ENCODE peak calls at places on chromosome 21, in ten cellular contexts. One of them, this sample, is unnamed.

GRCh38 chr21:26918318-26919065 is 48.4 kb downstream of the ADAMTS5 start:
- DNase-seq in A549: no peak
- DNase-seq in GM12891: no peak
- DNase-seq in ovary: no peak
- DNase-seq in IMR-90: peak; percentile 89
- DNase-seq in heart left ventricle: no peak
- DNase-seq in uterus: no peak
- DNase-seq in tibial nerve: no peak
- DNase-seq in breast epithelium: no peak
- DNase-seq in vagina: no peak
- DNase-seq in this sample: peak; percentile 5

GRCh38 chr21:15894596-15894995 is 164.8 kb downstream of the USP25 start:
- DNase-seq in A549: no peak
- DNase-seq in GM12891: no peak
- DNase-seq in ovary: no peak
- DNase-seq in IMR-90: peak; percentile 38
- DNase-seq in heart left ventricle: no peak
- DNase-seq in uterus: no peak
- DNase-seq in tibial nerve: no peak
- DNase-seq in breast epithelium: no peak
- DNase-seq in vagina: no peak
- DNase-seq in this sample: no peak

GRCh38 chr21:42460391-42461184 is 35.4 kb downstream of the RSPH1 start:
- DNase-seq in A549: no peak
- DNase-seq in GM12891: no peak
- DNase-seq in ovary: no peak
- DNase-seq in IMR-90: no peak
- DNase-seq in heart left ventricle: no peak
- DNase-seq in uterus: no peak
- DNase-seq in tibial nerve: no peak
- DNase-seq in breast epithelium: peak; percentile 35
- DNase-seq in vagina: no peak
- DNase-seq in this sample: no peak

GRCh38 chr21:16792155-16792554 is 720.7 kb upstream of the CXADR start:
- DNase-seq in A549: no peak
- DNase-seq in GM12891: no peak
- DNase-seq in ovary: no peak
- DNase-seq in IMR-90: no peak
- DNase-seq in heart left ventricle: no peak
- DNase-seq in uterus: no peak
- DNase-seq in tibial nerve: no peak
- DNase-seq in breast epithelium: no peak
- DNase-seq in vagina: no peak
- DNase-seq in this sample: no peak

GRCh38 chr21:46046471-46046870 is 51.4 kb upstream of the COL6A2 start:
- DNase-seq in A549: no peak
- DNase-seq in GM12891: no peak
- DNase-seq in ovary: peak; percentile 19
- DNase-seq in IMR-90: no peak
- DNase-seq in heart left ventricle: no peak
- DNase-seq in uterus: no peak
- DNase-seq in tibial nerve: no peak
- DNase-seq in breast epithelium: no peak
- DNase-seq in vagina: no peak
- DNase-seq in this sample: no peak

GRCh38 chr21:15282666-15283065 is 217.9 kb upstream of the NRIP1 start:
- DNase-seq in A549: no peak
- DNase-seq in GM12891: no peak
- DNase-seq in ovary: no peak
- DNase-seq in IMR-90: no peak
- DNase-seq in heart left ventricle: no peak
- DNase-seq in uterus: no peak
- DNase-seq in tibial nerve: no peak
- DNase-seq in breast epithelium: no peak
- DNase-seq in vagina: no peak
- DNase-seq in this sample: no peak

GRCh38 chr21:16071082-16071481 is 341.3 kb downstream of the USP25 start:
- DNase-seq in A549: no peak
- DNase-seq in GM12891: no peak
- DNase-seq in ovary: peak; percentile 35
- DNase-seq in IMR-90: no peak
- DNase-seq in heart left ventricle: no peak
- DNase-seq in uterus: peak; percentile 47
- DNase-seq in tibial nerve: no peak
- DNase-seq in breast epithelium: no peak
- DNase-seq in vagina: no peak
- DNase-seq in this sample: no peak

GRCh38 chr21:26761174-26761915 is 83.9 kb downstream of the ADAMTS1 start:
- DNase-seq in A549: no peak
- DNase-seq in GM12891: no peak
- DNase-seq in ovary: no peak
- DNase-seq in IMR-90: no peak
- DNase-seq in heart left ventricle: no peak
- DNase-seq in uterus: no peak
- DNase-seq in tibial nerve: no peak
- DNase-seq in breast epithelium: no peak
- DNase-seq in vagina: no peak
- DNase-seq in this sample: no peak

GRCh38 chr21:46111193-46111571 is 13.3 kb downstream of the COL6A2 start:
- DNase-seq in A549: no peak
- DNase-seq in GM12891: peak; percentile 13
- DNase-seq in ovary: peak; percentile 33
- DNase-seq in IMR-90: no peak
- DNase-seq in heart left ventricle: no peak
- DNase-seq in uterus: no peak
- DNase-seq in tibial nerve: no peak
- DNase-seq in breast epithelium: peak; percentile 24
- DNase-seq in vagina: peak; percentile 52
- DNase-seq in this sample: no peak

GRCh38 chr21:43277481-43278351 is 108.9 kb downstream of the CRYAA start:
- DNase-seq in A549: no peak
- DNase-seq in GM12891: no peak
- DNase-seq in ovary: no peak
- DNase-seq in IMR-90: no peak
- DNase-seq in heart left ventricle: peak; percentile 63
- DNase-seq in uterus: no peak
- DNase-seq in tibial nerve: no peak
- DNase-seq in breast epithelium: no peak
- DNase-seq in vagina: no peak
- DNase-seq in this sample: no peak

GRCh38 chr21:45175326-45176085 is 101.1 kb downstream of the ADARB1 start:
- DNase-seq in A549: no peak
- DNase-seq in GM12891: no peak
- DNase-seq in ovary: no peak
- DNase-seq in IMR-90: peak; percentile 10
- DNase-seq in heart left ventricle: no peak
- DNase-seq in uterus: no peak
- DNase-seq in tibial nerve: no peak
- DNase-seq in breast epithelium: no peak
- DNase-seq in vagina: no peak
- DNase-seq in this sample: no peak

GRCh38 chr21:45533731-45534571 is 8.3 kb downstream of the SLC19A1 start:
- DNase-seq in A549: no peak
- DNase-seq in GM12891: no peak
- DNase-seq in ovary: peak; percentile 21
- DNase-seq in IMR-90: no peak
- DNase-seq in heart left ventricle: peak; percentile 69
- DNase-seq in uterus: no peak
- DNase-seq in tibial nerve: no peak
- DNase-seq in breast epithelium: no peak
- DNase-seq in vagina: no peak
- DNase-seq in this sample: no peak

GRCh38 chr21:14987370-14988170 is 77.2 kb downstream of the NRIP1 start:
- DNase-seq in A549: no peak
- DNase-seq in GM12891: no peak
- DNase-seq in ovary: no peak
- DNase-seq in IMR-90: no peak
- DNase-seq in heart left ventricle: no peak
- DNase-seq in uterus: no peak
- DNase-seq in tibial nerve: no peak
- DNase-seq in breast epithelium: no peak
- DNase-seq in vagina: no peak
- DNase-seq in this sample: no peak

GRCh38 chr21:27761623-27762022 is 794.7 kb upstream of the ADAMTS5 start:
- DNase-seq in A549: no peak
- DNase-seq in GM12891: no peak
- DNase-seq in ovary: no peak
- DNase-seq in IMR-90: no peak
- DNase-seq in heart left ventricle: no peak
- DNase-seq in uterus: no peak
- DNase-seq in tibial nerve: no peak
- DNase-seq in breast epithelium: no peak
- DNase-seq in vagina: no peak
- DNase-seq in this sample: no peak

GRCh38 chr21:42621166-42621827 is 32.1 kb upstream of the PDE9A start:
- DNase-seq in A549: no peak
- DNase-seq in GM12891: no peak
- DNase-seq in ovary: no peak
- DNase-seq in IMR-90: no peak
- DNase-seq in heart left ventricle: no peak
- DNase-seq in uterus: no peak
- DNase-seq in tibial nerve: no peak
- DNase-seq in breast epithelium: no peak
- DNase-seq in vagina: no peak
- DNase-seq in this sample: no peak

GRCh38 chr21:15065381-15066230 is 806 bp upstream of the NRIP1 start:
- DNase-seq in A549: peak; percentile 76
- DNase-seq in GM12891: no peak
- DNase-seq in ovary: peak; percentile 84
- DNase-seq in IMR-90: peak; percentile 86
- DNase-seq in heart left ventricle: peak; percentile 86
- DNase-seq in uterus: peak; percentile 76
- DNase-seq in tibial nerve: peak; percentile 87
- DNase-seq in breast epithelium: peak; percentile 64
- DNase-seq in vagina: no peak
- DNase-seq in this sample: peak; percentile 66

GRCh38 chr21:31289702-31290101 is 54.4 kb downstream of the TIAM1 start:
- DNase-seq in A549: no peak
- DNase-seq in GM12891: no peak
- DNase-seq in ovary: no peak
- DNase-seq in IMR-90: no peak
- DNase-seq in heart left ventricle: no peak
- DNase-seq in uterus: no peak
- DNase-seq in tibial nerve: no peak
- DNase-seq in breast epithelium: no peak
- DNase-seq in vagina: no peak
- DNase-seq in this sample: no peak

GRCh38 chr21:18245493-18245967 is 897 bp downstream of the CHODL start:
- DNase-seq in A549: no peak
- DNase-seq in GM12891: no peak
- DNase-seq in ovary: peak; percentile 11
- DNase-seq in IMR-90: no peak
- DNase-seq in heart left ventricle: no peak
- DNase-seq in uterus: no peak
- DNase-seq in tibial nerve: no peak
- DNase-seq in breast epithelium: no peak
- DNase-seq in vagina: no peak
- DNase-seq in this sample: no peak

GRCh38 chr21:28906236-28906635 is 86.4 kb downstream of the LTN1 start:
- DNase-seq in A549: no peak
- DNase-seq in GM12891: no peak
- DNase-seq in ovary: no peak
- DNase-seq in IMR-90: no peak
- DNase-seq in heart left ventricle: no peak
- DNase-seq in uterus: no peak
- DNase-seq in tibial nerve: no peak
- DNase-seq in breast epithelium: no peak
- DNase-seq in vagina: no peak
- DNase-seq in this sample: no peak

GRCh38 chr21:33266050-33266783 is at the start of gene IL10RB:
- DNase-seq in A549: peak; percentile 41
- DNase-seq in GM12891: peak; percentile 72
- DNase-seq in ovary: peak; percentile 75
- DNase-seq in IMR-90: peak; percentile 39
- DNase-seq in heart left ventricle: peak; percentile 89
- DNase-seq in uterus: peak; percentile 67
- DNase-seq in tibial nerve: peak; percentile 59
- DNase-seq in breast epithelium: peak; percentile 57
- DNase-seq in vagina: no peak
- DNase-seq in this sample: peak; percentile 91
- TF ChIP-seq POLR2A in A549: peak; percentile 38
- TF ChIP-seq POLR2A in GM12891: peak; percentile 68
- TF ChIP-seq POLR2A in ovary: peak; percentile 48
- TF ChIP-seq POLR2A in IMR-90: peak; percentile 45
- TF ChIP-seq POLR2A in heart left ventricle: peak; percentile 65
- TF ChIP-seq POLR2A in uterus: peak; percentile 52
- TF ChIP-seq POLR2A in tibial nerve: peak; percentile 52
- TF ChIP-seq POLR2A in breast epithelium: no peak
- TF ChIP-seq POLR2A in vagina: peak; percentile 37
- TF ChIP-seq POLR2A in this sample: peak; percentile 72

GRCh38 chr21:38787461-38788274 is 18.1 kb upstream of the ETS2 start:
- DNase-seq in A549: peak; percentile 90
- DNase-seq in GM12891: no peak
- DNase-seq in ovary: no peak
- DNase-seq in IMR-90: peak; percentile 76
- DNase-seq in heart left ventricle: no peak
- DNase-seq in uterus: no peak
- DNase-seq in tibial nerve: no peak
- DNase-seq in breast epithelium: peak; percentile 68
- DNase-seq in vagina: no peak
- DNase-seq in this sample: peak; percentile 92
- TF ChIP-seq POLR2A in A549: no peak
- TF ChIP-seq POLR2A in GM12891: no peak
- TF ChIP-seq POLR2A in ovary: no peak
- TF ChIP-seq POLR2A in IMR-90: no peak
- TF ChIP-seq POLR2A in heart left ventricle: no peak
- TF ChIP-seq POLR2A in uterus: no peak
- TF ChIP-seq POLR2A in tibial nerve: no peak
- TF ChIP-seq POLR2A in breast epithelium: no peak
- TF ChIP-seq POLR2A in vagina: no peak
- TF ChIP-seq POLR2A in this sample: no peak

GRCh38 chr21:37366488-37367300 is at the start of gene DYRK1A:
- DNase-seq in A549: peak; percentile 98
- DNase-seq in GM12891: peak; percentile 89
- DNase-seq in ovary: peak; percentile 99
- DNase-seq in IMR-90: peak; percentile 99
- DNase-seq in heart left ventricle: peak; percentile 98
- DNase-seq in uterus: peak; percentile 99
- DNase-seq in tibial nerve: peak; percentile 99
- DNase-seq in breast epithelium: peak; percentile 97
- DNase-seq in vagina: no peak
- DNase-seq in this sample: peak; percentile 99
- TF ChIP-seq POLR2A in A549: peak; percentile 55
- TF ChIP-seq POLR2A in GM12891: peak; percentile 76
- TF ChIP-seq POLR2A in ovary: peak; percentile 31
- TF ChIP-seq POLR2A in IMR-90: peak; percentile 86
- TF ChIP-seq POLR2A in heart left ventricle: peak; percentile 59
- TF ChIP-seq POLR2A in uterus: peak; percentile 60
- TF ChIP-seq POLR2A in tibial nerve: peak; percentile 72
- TF ChIP-seq POLR2A in breast epithelium: peak; percentile 41
- TF ChIP-seq POLR2A in vagina: peak; percentile 27
- TF ChIP-seq POLR2A in this sample: peak; percentile 55

DNA sequence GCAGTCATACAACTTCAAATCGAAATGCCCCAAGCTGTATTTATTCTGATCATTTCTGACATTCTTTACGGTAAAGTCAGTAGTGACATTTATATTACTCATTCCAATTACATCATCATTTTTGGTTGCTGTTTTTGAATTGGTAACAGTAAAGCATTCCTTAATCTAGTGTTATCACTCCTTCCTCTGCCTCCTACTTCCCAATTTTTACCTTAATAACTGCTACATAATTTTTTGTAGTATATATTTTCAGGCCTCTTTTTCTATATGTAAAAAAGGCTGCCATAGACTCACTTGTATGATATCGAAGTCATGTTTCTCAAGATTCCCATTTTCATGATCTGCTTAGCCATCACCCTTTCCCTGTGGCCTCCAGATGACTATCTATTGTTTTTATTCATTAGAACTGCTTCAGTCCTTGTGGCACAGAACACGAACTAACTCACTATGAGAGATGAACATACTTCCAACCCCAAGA is 167.2 kb downstream of the RUNX1 start:
- DNase-seq in A549: peak; percentile 57
- DNase-seq in GM12891: no peak
- DNase-seq in ovary: no peak
- DNase-seq in IMR-90: peak; percentile 92
- DNase-seq in heart left ventricle: no peak
- DNase-seq in uterus: no peak
- DNase-seq in tibial nerve: no peak
- DNase-seq in breast epithelium: no peak
- DNase-seq in vagina: no peak
- DNase-seq in this sample: peak; percentile 40
- TF ChIP-seq POLR2A in A549: no peak
- TF ChIP-seq POLR2A in GM12891: no peak
- TF ChIP-seq POLR2A in ovary: no peak
- TF ChIP-seq POLR2A in IMR-90: peak; percentile 59
- TF ChIP-seq POLR2A in heart left ventricle: no peak
- TF ChIP-seq POLR2A in uterus: no peak
- TF ChIP-seq POLR2A in tibial nerve: no peak
- TF ChIP-seq POLR2A in breast epithelium: no peak
- TF ChIP-seq POLR2A in vagina: no peak
- TF ChIP-seq POLR2A in this sample: no peak